ENCODE peak calls at places on chromosomes 2 and 18, in seven cellular contexts. N is left lung; K is Kasumi-1; C is endothelial cell; D is stimulated activated naive CD8-positive, alpha-beta T cell treated with anti-CD3 and anti-CD28 coated beads, Interleukin-15, Interleukin-2, amounts not matched to agents 100 U/mL and 50 U/mL, for 24 hours; Y is NCI-H82; G is stimulated activated CD8-positive, alpha-beta memory T cell treated with anti-CD3 and anti-CD28 coated beads, Interleukin-7, amount 100 ng/mL, for 1 hour. R is an unnamed sample.

GRCh38 chr2:96819876-96820511 is 3.9 kb downstream of the CNNM3 start:
- DNase-seq in N (no peak), K (no peak), C (no peak), D (no peak), Y (no peak), G (no peak), R (no peak)

GRCh38 chr2:197453914-197454398 is 604 bp downstream of the COQ10B start:
- DNase-seq in N (no peak), K (peak), C (no peak), D (no peak), Y (peak), G (peak), R (no peak)

GRCh38 chr2:213806125-213806726 is 522.0 kb downstream of the SPAG16 start:
- DNase-seq in N (no peak), K (peak), C (no peak), D (no peak), Y (peak), G (no peak), R (peak)

GRCh38 chr18:74082476-74083070 is 65.1 kb downstream of the FBXO15 start:
- DNase-seq in N (peak), K (peak), C (peak), D (peak), Y (peak), G (peak), R (peak)

GRCh38 chr2:47035615-47036488 is 119.3 kb downstream of the STPG4 start:
- DNase-seq in N (no peak), K (no peak), C (no peak), D (no peak), Y (peak), G (no peak), R (no peak)

GRCh38 chr2:75277111-75277510 is 77.8 kb upstream of the TACR1 start:
- DNase-seq in N (no peak), K (no peak), C (no peak), D (no peak), Y (no peak), G (no peak), R (no peak)

GRCh38 chr2:32825291-32825712 is 121.5 kb upstream of the LTBP1 start:
- DNase-seq in N (no peak), K (no peak), C (peak), D (no peak), Y (peak), G (no peak), R (peak)

GRCh38 chr2:234879671-234880455 is 72.0 kb upstream of the SH3BP4 start:
- DNase-seq in N (no peak), K (no peak), C (no peak), D (no peak), Y (no peak), G (no peak), R (no peak)

GRCh38 chr2:180799141-180799540 is 181.3 kb upstream of the UBE2E3 start:
- DNase-seq in N (no peak), K (no peak), C (no peak), D (no peak), Y (no peak), G (no peak), R (no peak)

GRCh38 chr2:197125000-197125399 is 185.6 kb downstream of the ANKRD44 start:
- DNase-seq in N (no peak), K (no peak), C (no peak), D (no peak), Y (no peak), G (no peak), R (no peak)

GRCh38 chr2:145095641-145096435 is 575.9 kb upstream of the ZEB2 start:
- DNase-seq in N (no peak), K (peak), C (no peak), D (no peak), Y (no peak), G (no peak), R (no peak)

GRCh38 chr2:218290316-218291261 is 1.7 kb downstream of the TMBIM1 start:
- DNase-seq in N (peak), K (peak), C (no peak), D (peak), Y (no peak), G (no peak), R (no peak)

GRCh38 chr18:21402272-21402671 is 160.2 kb downstream of the GREB1L start:
- DNase-seq in N (no peak), K (no peak), C (no peak), D (no peak), Y (no peak), G (no peak), R (no peak)

GRCh38 chr18:48467231-48467630 is 58.0 kb upstream of the ZBTB7C start:
- DNase-seq in N (no peak), K (no peak), C (no peak), D (no peak), Y (no peak), G (no peak), R (no peak)

GRCh38 chr2:158501301-158501700 is 44.5 kb downstream of the PKP4 start:
- DNase-seq in N (no peak), K (no peak), C (no peak), D (no peak), Y (no peak), G (no peak), R (no peak)

GRCh38 chr2:239275871-239276812 is 124.7 kb downstream of the HDAC4 start:
- DNase-seq in N (no peak), K (no peak), C (no peak), D (no peak), Y (peak), G (no peak), R (peak)

GRCh38 chr2:195656859-195657633 is at the start of gene SLC39A10:
- DNase-seq in N (peak), K (peak), C (peak), D (peak), Y (peak), G (peak), R (peak)